ENCODE peak calls at places on chromosomes 11 and 22, in six cellular contexts. E, V, F, R, W and Y are unnamed samples.

GRCh38 chr11:297666-298405 is 1.5 kb downstream of the IFITM5 start:
- DNase-seq in W (no peak), F (no peak), E (no peak), R (no peak), V (no peak), Y (peak; percentile 36)

GRCh38 chr11:1401656-1402221 is 12.0 kb downstream of the BRSK2 start:
- DNase-seq in R (no peak), E (peak; percentile 64), F (no peak), V (peak; percentile 77), W (no peak), Y (peak; percentile 82)

GRCh38 chr11:2268911-2269600 is 1.3 kb downstream of the ASCL2 start:
- DNase-seq in W (no peak), R (no peak), E (peak; percentile 37), V (peak; percentile 69), F (peak; percentile 92), Y (no peak)

GRCh38 chr11:14422052-14422813 is 63.2 kb upstream of the RRAS2 start:
- DNase-seq in F (no peak), V (peak; percentile 90), E (peak; percentile 98), W (peak; percentile 98), R (peak; percentile 3), Y (peak; percentile 87)

GRCh38 chr22:30386960-30387848 is at the start of gene RNF215:
- DNase-seq in E (peak; percentile 79), F (peak; percentile 54), W (no peak), R (peak; percentile 44), V (peak; percentile 94), Y (peak; percentile 80)

GRCh38 chr22:36317658-36318271 is 64.8 kb downstream of the APOL1 start:
- DNase-seq in W (no peak), F (no peak), E (no peak), R (no peak), V (no peak), Y (no peak)

GRCh38 chr22:17847360-17848078 is 73.2 kb upstream of the BID start:
- DNase-seq in W (no peak), F (no peak), E (no peak), V (no peak), R (no peak), Y (no peak)

GRCh38 chr22:49205401-49205800 is 622.3 kb downstream of the BRD1 start:
- DNase-seq in W (no peak), E (no peak), R (no peak), V (peak; percentile 0), F (no peak), Y (no peak)

GRCh38 chr11:129257512-129257911 is 65.4 kb upstream of the ARHGAP32 start:
- DNase-seq in V (no peak), E (peak; percentile 20), W (no peak), F (no peak), R (no peak), Y (no peak)